ENCODE peak calls at places on chromosomes 11 and 22, in eight cellular contexts. H, E, I, U, A, K, P and M are unnamed samples.

GRCh38 chr11:68309621-68310185 is 2.7 kb upstream of the LRP5 start:
- DNase-seq in H (no peak), E (no peak), I (no peak), U (no peak), A (no peak), K (no peak), P (no peak), M (no peak)

GRCh38 chr11:35049906-35050531 is 89.0 kb upstream of the CD44 start:
- DNase-seq in H (no peak), E (no peak), I (no peak), U (no peak), A (no peak), K (no peak), P (no peak), M (no peak)

GRCh38 chr22:37681556-37682049 is 4.5 kb upstream of the NOL12 start:
- DNase-seq in H (peak), E (no peak), I (peak), U (peak), A (peak), K (peak), P (peak), M (peak)

GRCh38 chr11:8362899-8363298 is 99.2 kb upstream of the LMO1 start:
- DNase-seq in H (no peak), E (no peak), I (no peak), U (no peak), A (no peak), K (no peak), P (no peak), M (no peak)

GRCh38 chr11:20327377-20327776 is 36.1 kb upstream of the HTATIP2 start:
- DNase-seq in H (no peak), E (no peak), I (no peak), U (no peak), A (no peak), K (no peak), P (no peak), M (no peak)

GRCh38 chr11:1907955-1908354 is 11.5 kb upstream of the TNNT3 start:
- DNase-seq in H (no peak), E (no peak), I (no peak), U (no peak), A (no peak), K (no peak), P (no peak), M (no peak)

GRCh38 chr22:43975041-43975440 is 19.8 kb downstream of the SAMM50 start:
- DNase-seq in H (no peak), E (no peak), I (no peak), U (no peak), A (no peak), K (no peak), P (peak), M (no peak)

GRCh38 chr11:3614742-3615171 is 27.0 kb downstream of the ART5 start:
- DNase-seq in H (no peak), E (no peak), I (no peak), U (no peak), A (no peak), K (no peak), P (no peak), M (no peak)

GRCh38 chr11:10544491-10545470 is 3.8 kb upstream of the RNF141 start:
- DNase-seq in H (no peak), E (no peak), I (no peak), U (no peak), A (no peak), K (no peak), P (no peak), M (peak)

GRCh38 chr11:45500457-45500856 is 165.0 kb downstream of the CHST1 start:
- DNase-seq in H (no peak), E (no peak), I (no peak), U (no peak), A (no peak), K (peak), P (no peak), M (no peak)

GRCh38 chr22:17120281-17120680 is 879 bp downstream of the TMEM121B start:
- DNase-seq in H (peak), E (no peak), I (peak), U (peak), A (no peak), K (peak), P (peak), M (peak)

GRCh38 chr11:60455531-60456042 is at the start of gene MS4A1:
- DNase-seq in H (no peak), E (no peak), I (no peak), U (no peak), A (no peak), K (no peak), P (no peak), M (no peak)

GRCh38 chr11:62140302-62141110 is 16.7 kb downstream of the INCENP start:
- DNase-seq in H (no peak), E (no peak), I (no peak), U (peak), A (no peak), K (no peak), P (no peak), M (no peak)

GRCh38 chr11:37788141-37788877 is 1190.3 kb upstream of the RAG2 start:
- DNase-seq in H (no peak), E (no peak), I (peak), U (no peak), A (no peak), K (no peak), P (no peak), M (no peak)

GRCh38 chr22:32723632-32724031 is 77.9 kb upstream of the TIMP3 start:
- DNase-seq in H (no peak), E (no peak), I (peak), U (peak), A (no peak), K (no peak), P (no peak), M (peak)

GRCh38 chr11:109864834-109865557 is 228.2 kb upstream of the ZC3H12C start:
- DNase-seq in H (no peak), E (no peak), I (no peak), U (no peak), A (no peak), K (no peak), P (no peak), M (no peak)

GRCh38 chr11:72959998-72960731 is 146.0 kb downstream of the ATG16L2 start:
- DNase-seq in H (no peak), E (no peak), I (no peak), U (no peak), A (no peak), K (no peak), P (no peak), M (no peak)

GRCh38 chr22:22201185-22201924 is 43.2 kb upstream of the VPREB1 start:
- DNase-seq in H (peak), E (no peak), I (peak), U (no peak), A (no peak), K (peak), P (peak), M (no peak)

GRCh38 chr11:131504199-131504949 is 134.0 kb downstream of the NTM start:
- DNase-seq in H (no peak), E (no peak), I (no peak), U (peak), A (peak), K (peak), P (no peak), M (no peak)

GRCh38 chr11:27291954-27292641 is 70.9 kb downstream of the CCDC34 start:
- DNase-seq in H (no peak), E (no peak), I (no peak), U (no peak), A (no peak), K (no peak), P (peak), M (no peak)

GRCh38 chr11:75603791-75604736 is 42.0 kb downstream of the SERPINH1 start:
- DNase-seq in H (no peak), E (no peak), I (peak), U (no peak), A (no peak), K (no peak), P (no peak), M (no peak)

GRCh38 chr22:22519591-22519990 is 479 bp downstream of the ZNF280A start:
- DNase-seq in H (no peak), E (no peak), I (no peak), U (no peak), A (no peak), K (no peak), P (no peak), M (no peak)

GRCh38 chr11:125110996-125111340 is 458 bp downstream of the TMEM218 start:
- DNase-seq in H (no peak), E (no peak), I (no peak), U (peak), A (no peak), K (peak), P (no peak), M (no peak)

GRCh38 chr22:25800766-25801165 is 58.8 kb downstream of the MYO18B start:
- DNase-seq in H (no peak), E (no peak), I (no peak), U (no peak), A (no peak), K (no peak), P (no peak), M (no peak)

GRCh38 chr11:8865304-8865703 is 45.7 kb upstream of the AKIP1 start:
- DNase-seq in H (no peak), E (no peak), I (no peak), U (no peak), A (no peak), K (no peak), P (no peak), M (no peak)

GRCh38 chr22:43042101-43042780 is 27.3 kb upstream of the PACSIN2 start:
- DNase-seq in H (no peak), E (no peak), I (no peak), U (no peak), A (no peak), K (no peak), P (no peak), M (no peak)

GRCh38 chr22:36291831-36292740 is 39.2 kb downstream of the APOL1 start:
- DNase-seq in H (no peak), E (no peak), I (no peak), U (no peak), A (no peak), K (no peak), P (no peak), M (peak)

GRCh38 chr22:47123006-47123826 is 360.8 kb downstream of the TBC1D22A start:
- DNase-seq in H (no peak), E (no peak), I (peak), U (no peak), A (peak), K (no peak), P (no peak), M (no peak)

GRCh38 chr11:84316866-84317560 is 1030.8 kb upstream of the CCDC90B start:
- DNase-seq in H (no peak), E (no peak), I (peak), U (peak), A (peak), K (peak), P (no peak), M (no peak)

GRCh38 chr11:27909386-27909785 is 198.6 kb downstream of the KIF18A start:
- DNase-seq in H (no peak), E (no peak), I (no peak), U (no peak), A (no peak), K (no peak), P (no peak), M (no peak)

GRCh38 chr11:79439893-79440450 is 858 bp downstream of the TENM4 start:
- DNase-seq in H (no peak), E (no peak), I (peak), U (peak), A (peak), K (peak), P (no peak), M (peak)

GRCh38 chr11:115564851-115565250 is 60.6 kb upstream of the CADM1 start:
- DNase-seq in H (no peak), E (no peak), I (no peak), U (no peak), A (no peak), K (no peak), P (no peak), M (no peak)

DNA sequence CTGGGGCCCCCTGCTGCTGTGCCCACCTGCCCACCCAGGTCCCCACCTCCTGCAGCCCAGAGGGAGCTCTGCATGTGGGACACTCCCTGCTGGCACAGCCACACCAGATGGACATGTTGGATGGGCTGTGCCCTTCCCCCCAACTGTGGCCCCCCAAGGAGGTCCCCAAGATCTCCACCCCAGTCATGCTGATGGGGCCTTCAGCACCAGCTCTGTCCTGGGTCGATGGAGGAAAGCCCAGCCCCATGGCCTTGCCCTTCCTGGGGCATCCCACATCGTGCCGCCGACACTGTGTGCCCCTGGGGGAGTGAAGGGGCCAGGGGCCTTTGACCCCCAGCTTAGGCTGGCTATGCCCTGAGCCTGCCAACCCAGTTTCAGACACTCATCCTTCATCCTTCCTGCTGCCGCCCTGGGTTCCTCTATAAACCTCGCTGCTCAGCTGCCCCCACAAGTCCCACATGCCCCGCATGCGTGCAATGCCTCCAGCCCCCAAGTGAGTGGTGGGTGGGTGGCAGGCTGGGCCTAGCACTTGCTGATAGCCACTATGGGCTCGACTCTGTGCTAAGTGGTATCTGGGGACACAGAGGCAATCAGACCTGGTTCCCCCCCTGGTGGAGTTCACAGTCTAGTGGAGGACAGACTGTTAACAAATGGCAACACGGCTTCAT is 3.9 kb upstream of the DPP3 start:
- DNase-seq in H (no peak), E (no peak), I (no peak), U (no peak), A (no peak), K (peak), P (peak), M (no peak)
- TF ChIP-seq CTCF in H (no peak), E (no peak), I (no peak), U (no peak), A (no peak), K (no peak), P (no peak), M (no peak)

GRCh38 chr11:103109818-103110388 is 677 bp downstream of the DYNC2H1 start:
- DNase-seq in H (no peak), E (no peak), I (no peak), U (peak), A (no peak), K (no peak), P (no peak), M (peak)

GRCh38 chr11:103112364-103112763 is 3.1 kb downstream of the DYNC2H1 start:
- DNase-seq in H (no peak), E (no peak), I (no peak), U (no peak), A (no peak), K (no peak), P (no peak), M (no peak)

GRCh38 chr11:103111400-103111799 is 2.2 kb downstream of the DYNC2H1 start:
- DNase-seq in H (no peak), E (no peak), I (no peak), U (no peak), A (no peak), K (no peak), P (no peak), M (no peak)

GRCh38 chr11:103108933-103109817 is at the start of gene DYNC2H1:
- DNase-seq in H (peak), E (peak), I (peak), U (peak), A (peak), K (peak), P (peak), M (peak)

DNA sequence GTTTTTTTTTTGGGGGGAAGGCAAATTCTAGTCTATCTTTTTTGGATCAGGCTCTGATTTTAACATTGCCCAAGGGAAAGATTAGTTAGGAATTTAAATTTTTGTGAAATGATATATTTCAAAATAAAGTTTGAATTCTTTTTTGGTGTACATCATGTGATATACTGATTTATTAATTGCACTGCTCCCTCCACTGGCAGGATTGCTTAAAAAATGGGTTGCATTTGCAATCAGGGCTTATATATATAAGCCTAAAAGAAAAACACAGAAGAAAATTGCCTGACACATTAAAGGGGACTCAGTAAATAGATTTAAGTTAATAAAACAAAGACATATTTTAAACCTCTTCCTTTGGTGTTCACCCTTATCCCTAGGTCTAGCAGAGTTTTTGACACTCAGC is 1.2 kb downstream of the DYNC2H1 start:
- DNase-seq in H (no peak), E (no peak), I (peak), U (no peak), A (no peak), K (no peak), P (no peak), M (no peak)
- H3K27ac ChIP-seq in H (no peak), E (no peak), I (peak), U (no peak), A (no peak), K (no peak), P (no peak), M (no peak)

GRCh38 chr11:64100345-64100744 is 64.6 kb downstream of the FLRT1 start:
- DNase-seq in H (no peak), E (no peak), I (no peak), U (no peak), A (no peak), K (peak), P (no peak), M (no peak)
- TF ChIP-seq CTCF in H (no peak), E (no peak), I (no peak), U (no peak), A (peak), K (peak), P (no peak), M (no peak)

GRCh38 chr11:122897606-122898210 is 15.1 kb downstream of the JHY start:
- DNase-seq in H (no peak), E (no peak), I (peak), U (no peak), A (no peak), K (no peak), P (no peak), M (no peak)

GRCh38 chr11:122888162-122888561 is 5.6 kb downstream of the JHY start:
- DNase-seq in H (no peak), E (no peak), I (no peak), U (no peak), A (no peak), K (no peak), P (no peak), M (no peak)

GRCh38 chr11:122895591-122895990 is 13.0 kb downstream of the JHY start:
- DNase-seq in H (no peak), E (no peak), I (no peak), U (no peak), A (no peak), K (no peak), P (no peak), M (no peak)

GRCh38 chr11:122898799-122899198 is 16.2 kb downstream of the JHY start:
- DNase-seq in H (no peak), E (no peak), I (no peak), U (no peak), A (no peak), K (no peak), P (no peak), M (no peak)

GRCh38 chr11:122893131-122893530 is 10.6 kb downstream of the JHY start:
- DNase-seq in H (no peak), E (no peak), I (no peak), U (no peak), A (no peak), K (no peak), P (no peak), M (no peak)
- H3K27ac ChIP-seq in H (no peak), E (no peak), I (no peak), U (no peak), A (no peak), K (no peak), P (no peak), M (no peak)

DNA sequence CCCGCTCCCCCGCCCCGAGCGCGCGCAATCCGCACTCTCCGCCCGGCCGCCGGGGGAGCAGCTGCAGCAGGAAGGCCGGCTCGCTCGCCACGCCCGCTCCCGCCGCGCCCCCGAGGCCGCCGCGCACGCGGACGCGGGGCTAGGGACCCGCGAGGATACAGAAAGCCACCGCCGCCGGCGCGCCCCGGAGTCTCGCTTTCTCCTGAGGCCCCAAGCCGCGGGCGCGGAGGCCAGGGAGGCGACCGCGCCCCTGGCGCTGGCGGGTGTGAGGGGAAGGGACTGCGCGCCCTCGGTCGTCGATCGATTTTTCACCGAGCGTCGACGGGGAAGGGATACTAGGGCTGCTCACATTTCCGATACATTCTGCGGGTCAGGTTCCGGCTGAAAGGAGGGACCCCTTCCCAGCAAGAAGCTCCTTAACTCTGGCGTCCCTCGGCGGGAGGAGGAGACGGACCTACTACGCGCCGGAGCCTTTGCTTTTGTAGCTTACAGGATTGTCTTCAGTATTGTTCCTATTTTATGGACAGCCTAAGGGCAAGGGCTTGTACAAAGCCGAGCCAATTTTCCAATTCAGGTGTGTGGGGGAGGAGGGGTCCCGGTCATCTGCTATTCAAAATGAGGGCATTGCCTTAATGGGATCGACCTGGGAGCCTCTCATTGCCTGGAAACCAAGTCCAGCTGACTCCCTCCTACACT is 416 bp upstream of the GAB2 start:
- DNase-seq in H (peak), E (peak), I (peak), U (peak), A (peak), K (peak), P (peak), M (peak)
- TF ChIP-seq CTCF in H (no peak), E (peak), I (peak), U (no peak), A (peak), K (no peak), P (peak), M (no peak)

GRCh38 chr11:113293936-113294335 is 20.4 kb upstream of the TTC12 start:
- DNase-seq in H (no peak), E (no peak), I (no peak), U (no peak), A (no peak), K (no peak), P (no peak), M (no peak)
- H3K27ac ChIP-seq in H (no peak), E (no peak), I (no peak), U (no peak), A (no peak), K (no peak), P (no peak), M (no peak)